ENCODE peak calls at places on chromosomes 1 and 21, in ten cellular contexts. Q is heart right ventricle, B is hepatocyte, O is lower lobe of right lung, N is AG04449, Z is cardiac fibroblast, S is OCI-LY7, L is fibroblast of the aortic adventitia, Y is mammary epithelial cell, G is heart left ventricle. M is an unnamed sample.
A peak's percentile ranks its signal among the peaks of the same experiment; 100 is the strongest.

GRCh38 chr1:107344268-107344667 is 203.4 kb downstream of the NTNG1 start:
- DNase-seq in Q (no peak), B (no peak), O (no peak), N (no peak), Z (no peak), S (no peak), L (no peak), Y (no peak), G (no peak), M (no peak)

GRCh38 chr1:221829327-221830011 is 87.6 kb upstream of the DUSP10 start:
- DNase-seq in Q (no peak), B (no peak), O (no peak), N (peak; percentile 89), Z (peak; percentile 79), S (no peak), L (peak; percentile 85), Y (peak; percentile 96), G (no peak), M (peak; percentile 94)

GRCh38 chr1:85295654-85296053 is 19.2 kb upstream of the BCL10 start:
- DNase-seq in Q (no peak), B (no peak), O (no peak), N (no peak), Z (no peak), S (no peak), L (no peak), Y (no peak), G (no peak), M (no peak)

GRCh38 chr1:33306561-33307493 is 14.1 kb downstream of the A3GALT2 start:
- DNase-seq in Q (peak; percentile 57), B (no peak), O (peak; percentile 73), N (no peak), Z (peak; percentile 49), S (no peak), L (no peak), Y (no peak), G (peak; percentile 48), M (no peak)

GRCh38 chr1:200894712-200895447 is at the start of gene INAVA:
- DNase-seq in Q (no peak), B (peak; percentile 83), O (peak; percentile 63), N (no peak), Z (no peak), S (no peak), L (no peak), Y (peak; percentile 86), G (no peak), M (no peak)

GRCh38 chr1:29282924-29283803 is 46.8 kb downstream of the PTPRU start:
- DNase-seq in Q (peak; percentile 52), B (peak; percentile 72), O (no peak), N (no peak), Z (peak; percentile 73), S (peak; percentile 79), L (peak; percentile 55), Y (peak; percentile 8), G (no peak), M (peak; percentile 78)

GRCh38 chr1:23196627-23197328 is 20.5 kb downstream of the HTR1D start:
- DNase-seq in Q (no peak), B (peak; percentile 40), O (no peak), N (peak; percentile 96), Z (peak; percentile 95), S (no peak), L (peak; percentile 92), Y (peak; percentile 98), G (no peak), M (peak; percentile 98)

GRCh38 chr1:206489980-206490534 is 17.3 kb upstream of the RASSF5 start:
- DNase-seq in Q (peak; percentile 76), B (peak; percentile 82), O (peak; percentile 81), N (no peak), Z (peak; percentile 87), S (peak; percentile 75), L (peak; percentile 78), Y (peak; percentile 47), G (peak; percentile 78), M (peak; percentile 86)

GRCh38 chr1:242184955-242185354 is 186.1 kb upstream of the MAP1LC3C start:
- DNase-seq in Q (no peak), B (no peak), O (no peak), N (no peak), Z (no peak), S (no peak), L (no peak), Y (no peak), G (no peak), M (no peak)

GRCh38 chr1:199931666-199932377 is 95.7 kb upstream of the NR5A2 start:
- DNase-seq in Q (no peak), B (no peak), O (no peak), N (no peak), Z (peak; percentile 14), S (peak; percentile 10), L (peak; percentile 18), Y (no peak), G (no peak), M (peak; percentile 9)

GRCh38 chr1:55781944-55782482 is 566.8 kb upstream of the USP24 start:
- DNase-seq in Q (no peak), B (peak; percentile 67), O (no peak), N (peak; percentile 57), Z (peak; percentile 64), S (no peak), L (peak; percentile 94), Y (peak; percentile 83), G (peak; percentile 36), M (peak; percentile 74)

GRCh38 chr1:20437640-20438039 is 48.4 kb downstream of the CAMK2N1 start:
- DNase-seq in Q (no peak), B (no peak), O (no peak), N (no peak), Z (no peak), S (no peak), L (no peak), Y (no peak), G (no peak), M (no peak)

GRCh38 chr1:42335809-42336518 is 929 bp upstream of the FOXJ3 start:
- DNase-seq in Q (no peak), B (peak; percentile 70), O (no peak), N (no peak), Z (peak; percentile 70), S (no peak), L (peak; percentile 69), Y (peak; percentile 71), G (no peak), M (peak; percentile 73)

DNA sequence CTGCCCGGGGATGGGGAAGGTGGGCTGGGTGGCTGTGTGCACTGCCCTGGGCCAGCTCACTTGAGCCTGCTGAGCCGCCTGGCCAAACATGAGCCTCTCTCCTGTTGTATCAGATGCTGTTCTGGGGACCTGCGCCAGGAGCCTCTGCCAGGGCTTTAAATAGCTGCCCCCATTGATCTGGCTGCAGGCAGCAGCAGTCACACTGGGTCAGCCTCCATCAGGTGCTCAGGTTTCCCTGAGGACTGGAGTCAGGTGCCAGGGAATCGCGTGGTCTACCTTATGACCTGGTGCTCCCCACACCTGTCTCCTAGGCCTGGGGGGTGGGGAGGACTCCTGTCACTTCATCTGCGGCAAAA is 700 bp upstream of the CCDC28B start:
- DNase-seq in Q (peak; percentile 73), B (no peak), O (no peak), N (no peak), Z (peak; percentile 29), S (no peak), L (peak; percentile 60), Y (no peak), G (peak; percentile 90), M (no peak)
- H3K4me3 ChIP-seq in Q (peak overlapping the region; percentile 57), B (peak overlapping the region; percentile 31), O (peak overlapping the region; percentile 77), N (peak overlapping the region; percentile 78), Z (peak overlapping the region; percentile 77), S (peak overlapping the region; percentile 73), L (peak overlapping the region; percentile 84), Y (no peak overlapping the region), G (peak overlapping the region; percentile 70), M (peak overlapping the region; percentile 72)

DNA sequence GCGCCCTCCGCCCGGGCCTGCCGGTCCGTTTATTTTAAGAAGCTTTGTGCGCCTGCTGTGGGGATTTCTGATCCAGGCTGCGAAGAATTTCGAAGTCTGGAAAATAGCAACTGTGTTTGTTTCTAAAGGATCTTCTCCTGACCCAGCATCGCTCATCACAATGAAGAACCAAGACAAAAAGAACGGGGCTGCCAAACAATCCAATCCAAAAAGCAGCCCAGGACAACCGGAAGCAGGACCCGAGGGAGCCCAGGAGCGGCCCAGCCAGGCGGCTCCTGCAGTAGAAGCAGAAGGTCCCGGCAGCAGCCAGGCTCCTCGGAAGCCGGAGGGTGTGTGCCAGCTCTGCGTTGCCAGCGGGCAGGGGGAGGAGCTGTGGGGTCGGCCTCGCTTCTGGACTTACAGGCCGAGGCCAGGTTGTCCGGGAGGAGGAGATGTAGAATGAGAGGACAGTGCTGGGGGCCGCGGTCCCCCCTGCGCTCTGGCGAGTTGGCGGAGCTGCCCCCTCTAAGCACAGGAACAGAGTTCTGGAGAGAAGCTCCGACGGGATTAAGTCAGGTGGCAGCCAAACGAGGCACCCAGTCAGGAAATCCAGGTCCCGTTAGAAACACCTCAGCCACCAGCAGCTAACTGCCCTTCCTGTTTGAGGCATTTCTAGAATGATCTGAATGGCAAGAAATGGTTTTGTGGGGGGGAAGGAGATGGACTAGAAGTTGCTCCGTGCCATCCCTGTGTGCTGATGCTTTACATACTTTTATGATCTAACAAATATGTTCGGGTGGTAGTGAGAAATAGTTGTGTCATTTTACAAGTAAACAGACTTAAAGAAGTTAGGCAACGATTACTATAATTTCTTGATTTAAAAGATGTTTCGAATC is 948 bp downstream of the TXLNA start:
- DNase-seq in Q (peak; percentile 63), B (peak; percentile 71), O (peak; percentile 73), N (no peak), Z (peak; percentile 73), S (peak; percentile 52), L (peak; percentile 60), Y (peak; percentile 31), G (peak; percentile 71), M (peak; percentile 63)
- TF ChIP-seq CTCF in Q (no peak), B (no peak), O (no peak), N (no peak), Z (no peak), S (no peak), L (no peak), Y (no peak), G (no peak), M (no peak)

DNA sequence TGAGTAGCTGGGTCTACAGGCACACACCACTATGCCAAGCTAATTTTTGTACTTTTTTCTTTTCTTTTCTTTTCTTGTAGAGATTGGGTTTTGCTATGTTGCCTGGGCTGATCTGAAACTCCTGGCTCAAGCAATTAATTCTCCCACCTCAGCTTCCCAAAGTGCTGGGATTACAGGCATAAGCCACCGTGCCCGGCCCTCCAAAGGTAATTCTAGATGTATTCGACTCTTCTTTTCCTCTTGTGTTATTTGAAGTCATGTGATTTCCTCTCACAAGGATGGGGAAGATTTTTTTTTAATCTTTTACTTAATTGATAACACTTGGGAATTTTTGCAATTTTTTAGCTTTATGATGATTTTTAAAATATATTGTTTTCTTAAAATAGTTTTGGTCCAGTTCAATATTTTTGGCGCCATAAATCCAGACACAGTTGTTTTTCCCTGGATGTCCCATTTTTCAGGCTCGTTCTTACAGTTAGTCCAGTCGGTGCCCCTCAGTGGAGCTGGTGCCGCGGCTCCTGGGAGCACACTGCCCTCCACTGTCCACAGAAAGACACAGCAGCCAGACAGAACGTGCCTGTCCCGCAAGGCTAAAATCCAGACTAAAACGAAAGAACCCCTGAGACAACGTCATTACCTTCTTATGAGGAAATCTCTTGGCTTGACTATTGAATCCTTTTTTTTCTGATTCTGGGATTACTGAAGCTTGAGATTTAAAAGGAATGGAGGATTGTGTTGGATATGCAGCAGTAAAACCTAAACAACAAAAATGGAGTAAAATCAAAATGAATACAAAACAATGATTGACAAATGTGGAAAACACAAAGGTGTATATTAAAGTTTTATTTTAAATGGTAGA is 22.4 kb downstream of the STPG1 start:
- DNase-seq in Q (peak; percentile 77), B (peak; percentile 91), O (peak; percentile 80), N (no peak), Z (peak; percentile 94), S (peak; percentile 89), L (peak; percentile 89), Y (peak; percentile 71), G (peak; percentile 83), M (peak; percentile 93)
- H3K4me3 ChIP-seq in Q (no peak overlapping the region), B (no peak overlapping the region), O (peak overlapping the region; percentile 28), N (no peak overlapping the region), Z (peak overlapping the region; percentile 18), S (peak overlapping the region; percentile 58), L (no peak overlapping the region), Y (no peak overlapping the region), G (peak overlapping the region; percentile 38), M (no peak overlapping the region)

GRCh38 chr21:41677671-41678015 is 89.2 kb downstream of the RIPK4 start:
- DNase-seq in Q (no peak), B (no peak), O (no peak), N (no peak), Z (no peak), S (no peak), L (no peak), Y (no peak), G (no peak), M (no peak)
- TF ChIP-seq CTCF in Q (no peak), B (no peak), O (no peak), N (no peak), Z (no peak), S (no peak), L (no peak), Y (no peak), G (no peak), M (no peak)